ENCODE peak calls at places on chromosome 13, in six cellular contexts. One of them, this sample, is unnamed.

GRCh38 chr13:47211106-47211505 is 314.3 kb upstream of the HTR2A start:
- DNase-seq in H1: peak
- DNase-seq in K562: no peak
- DNase-seq in GM12878: no peak
- DNase-seq in HepG2: no peak
- DNase-seq in HCT116: no peak
- DNase-seq in this sample: no peak

GRCh38 chr13:20136781-20137703 is 23.8 kb downstream of the GJA3 start:
- DNase-seq in HepG2: peak
- DNase-seq in HCT116: no peak
- DNase-seq in K562: peak
- DNase-seq in GM12878: no peak
- DNase-seq in H1: no peak
- DNase-seq in this sample: no peak

GRCh38 chr13:41668130-41668757 is 210.9 kb downstream of the RGCC start:
- DNase-seq in K562: peak
- DNase-seq in GM12878: peak
- DNase-seq in HCT116: peak
- DNase-seq in H1: peak
- DNase-seq in HepG2: peak
- DNase-seq in this sample: peak

GRCh38 chr13:113353254-113353653 is 10.7 kb downstream of the GRTP1 start:
- DNase-seq in HepG2: no peak
- DNase-seq in HCT116: no peak
- DNase-seq in K562: no peak
- DNase-seq in GM12878: no peak
- DNase-seq in H1: no peak
- DNase-seq in this sample: no peak

GRCh38 chr13:76723551-76724232 is 162.5 kb downstream of the KCTD12 start:
- DNase-seq in GM12878: no peak
- DNase-seq in HCT116: no peak
- DNase-seq in HepG2: no peak
- DNase-seq in K562: no peak
- DNase-seq in H1: peak
- DNase-seq in this sample: peak

GRCh38 chr13:99916366-99917103 is 55.0 kb downstream of the ZIC5 start:
- DNase-seq in HepG2: peak
- DNase-seq in HCT116: peak
- DNase-seq in H1: no peak
- DNase-seq in K562: peak
- DNase-seq in GM12878: peak
- DNase-seq in this sample: peak

GRCh38 chr13:71830736-71831135 is 36.3 kb downstream of the DACH1 start:
- DNase-seq in HepG2: no peak
- DNase-seq in GM12878: no peak
- DNase-seq in H1: no peak
- DNase-seq in K562: no peak
- DNase-seq in HCT116: no peak
- DNase-seq in this sample: no peak

GRCh38 chr13:32016119-32016518 is 15.5 kb upstream of the FRY start:
- DNase-seq in HCT116: no peak
- DNase-seq in GM12878: no peak
- DNase-seq in K562: no peak
- DNase-seq in HepG2: no peak
- DNase-seq in H1: no peak
- DNase-seq in this sample: no peak

GRCh38 chr13:110525328-110526319 is 35.9 kb downstream of the RAB20 start:
- DNase-seq in K562: no peak
- DNase-seq in H1: no peak
- DNase-seq in HCT116: no peak
- DNase-seq in HepG2: no peak
- DNase-seq in GM12878: peak
- DNase-seq in this sample: no peak

GRCh38 chr13:45873491-45874360 is 22.2 kb upstream of the SIAH3 start:
- DNase-seq in HCT116: peak
- DNase-seq in K562: no peak
- DNase-seq in HepG2: peak
- DNase-seq in H1: no peak
- DNase-seq in GM12878: no peak
- DNase-seq in this sample: peak

GRCh38 chr13:71922191-71922590 is 55.2 kb upstream of the DACH1 start:
- DNase-seq in HepG2: no peak
- DNase-seq in K562: no peak
- DNase-seq in H1: no peak
- DNase-seq in GM12878: no peak
- DNase-seq in HCT116: no peak
- DNase-seq in this sample: no peak

GRCh38 chr13:42453091-42453645 is 120.8 kb upstream of the TNFSF11 start:
- DNase-seq in HCT116: no peak
- DNase-seq in K562: no peak
- DNase-seq in H1: no peak
- DNase-seq in HepG2: no peak
- DNase-seq in GM12878: no peak
- DNase-seq in this sample: no peak

GRCh38 chr13:63184693-63185092 is 1769.0 kb upstream of the PCDH20 start:
- DNase-seq in GM12878: no peak
- DNase-seq in HepG2: peak
- DNase-seq in HCT116: peak
- DNase-seq in H1: peak
- DNase-seq in K562: no peak
- DNase-seq in this sample: no peak

GRCh38 chr13:103275708-103276107 is 209.5 kb upstream of the SLC10A2 start:
- DNase-seq in K562: no peak
- DNase-seq in HepG2: no peak
- DNase-seq in GM12878: no peak
- DNase-seq in H1: no peak
- DNase-seq in HCT116: no peak
- DNase-seq in this sample: no peak

DNA sequence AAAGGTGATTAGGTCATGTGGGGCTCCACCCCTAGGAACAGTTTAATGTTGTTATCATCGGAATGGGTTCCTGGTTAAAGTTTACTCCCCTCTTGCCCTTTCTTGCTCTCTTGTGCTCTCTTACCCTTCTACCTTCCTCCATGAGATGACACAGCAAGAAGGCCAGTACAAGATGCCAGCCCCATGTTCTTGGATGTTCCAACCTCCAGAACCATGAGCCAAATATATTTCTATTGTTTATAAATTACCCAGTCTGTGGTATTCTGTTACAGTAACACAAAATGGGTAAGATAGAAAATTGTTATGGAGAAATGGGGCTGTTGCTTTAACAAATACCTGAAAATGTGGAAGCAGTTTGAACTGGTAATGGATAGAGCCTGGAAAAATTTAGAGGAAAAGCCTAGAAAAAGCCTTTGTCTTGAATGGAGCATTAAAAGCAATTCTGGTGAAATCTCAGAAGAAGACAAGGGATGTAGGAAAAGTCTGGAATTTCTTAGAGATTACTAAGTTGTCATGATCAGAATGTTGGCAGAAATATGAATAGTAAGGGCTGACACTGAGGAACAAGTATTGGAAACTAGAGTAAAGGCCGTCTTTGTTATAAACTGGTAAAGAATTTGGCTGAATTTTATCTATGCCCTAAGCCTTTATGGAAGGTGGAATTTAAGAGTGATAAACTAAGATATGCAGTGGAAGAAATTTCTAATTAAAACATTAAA is 53.5 kb upstream of the TSC22D1 start:
- DNase-seq in GM12878: no peak
- DNase-seq in HCT116: no peak
- DNase-seq in K562: no peak
- DNase-seq in H1: no peak
- DNase-seq in HepG2: no peak
- DNase-seq in this sample: no peak
- H3K27ac ChIP-seq in GM12878: no peak
- H3K27ac ChIP-seq in HCT116: no peak
- H3K27ac ChIP-seq in K562: no peak
- H3K27ac ChIP-seq in H1: no peak
- H3K27ac ChIP-seq in HepG2: no peak
- H3K27ac ChIP-seq in this sample: no peak

GRCh38 chr13:96089139-96089538 is 768 bp upstream of the HS6ST3 start:
- DNase-seq in HepG2: no peak
- DNase-seq in K562: no peak
- DNase-seq in HCT116: no peak
- DNase-seq in H1: no peak
- DNase-seq in GM12878: no peak
- DNase-seq in this sample: no peak

GRCh38 chr13:96091932-96092253 is 2.0 kb downstream of the HS6ST3 start:
- DNase-seq in H1: no peak
- DNase-seq in HCT116: no peak
- DNase-seq in HepG2: no peak
- DNase-seq in GM12878: no peak
- DNase-seq in K562: no peak
- DNase-seq in this sample: no peak

GRCh38 chr13:96089749-96090239 is at the start of gene HS6ST3:
- DNase-seq in H1: peak
- DNase-seq in K562: peak
- DNase-seq in GM12878: no peak
- DNase-seq in HCT116: peak
- DNase-seq in HepG2: no peak
- DNase-seq in this sample: peak

GRCh38 chr13:96091164-96091931 is 1.4 kb downstream of the HS6ST3 start:
- DNase-seq in GM12878: no peak
- DNase-seq in K562: no peak
- DNase-seq in H1: no peak
- DNase-seq in HCT116: no peak
- DNase-seq in HepG2: no peak
- DNase-seq in this sample: peak

GRCh38 chr13:96090240-96091101 is 564 bp downstream of the HS6ST3 start:
- DNase-seq in GM12878: no peak
- DNase-seq in HepG2: no peak
- DNase-seq in H1: no peak
- DNase-seq in HCT116: no peak
- DNase-seq in K562: no peak
- DNase-seq in this sample: peak
- TF ChIP-seq EZH2 in GM12878: no peak
- TF ChIP-seq EZH2 in HepG2: peak
- TF ChIP-seq EZH2 in H1: peak
- TF ChIP-seq EZH2 in HCT116: no peak
- TF ChIP-seq EZH2 in K562: no peak
- TF ChIP-seq EZH2 in this sample: peak

GRCh38 chr13:39773833-39774232 is 118.4 kb downstream of the COG6 start:
- DNase-seq in HepG2: no peak
- DNase-seq in HCT116: no peak
- DNase-seq in K562: no peak
- DNase-seq in GM12878: no peak
- DNase-seq in H1: no peak
- DNase-seq in this sample: peak
- TF ChIP-seq MAX in HepG2: no peak
- TF ChIP-seq MAX in HCT116: no peak
- TF ChIP-seq MAX in K562: no peak
- TF ChIP-seq MAX in GM12878: no peak
- TF ChIP-seq MAX in H1: no peak
- TF ChIP-seq MAX in this sample: no peak

GRCh38 chr13:97134364-97135095 is 87.6 kb upstream of the MBNL2 start:
- DNase-seq in H1: no peak
- DNase-seq in K562: no peak
- DNase-seq in GM12878: no peak
- DNase-seq in HCT116: no peak
- DNase-seq in HepG2: no peak
- DNase-seq in this sample: no peak
- H3K27ac ChIP-seq in H1: no peak
- H3K27ac ChIP-seq in K562: no peak
- H3K27ac ChIP-seq in GM12878: no peak
- H3K27ac ChIP-seq in HCT116: no peak
- H3K27ac ChIP-seq in HepG2: no peak
- H3K27ac ChIP-seq in this sample: no peak

GRCh38 chr13:21208755-21209154 is 32.3 kb downstream of the MRPL57 start:
- DNase-seq in HCT116: no peak
- DNase-seq in HepG2: no peak
- DNase-seq in K562: no peak
- DNase-seq in H1: no peak
- DNase-seq in GM12878: no peak
- DNase-seq in this sample: no peak
- TF ChIP-seq EZH2 in HCT116: no peak
- TF ChIP-seq EZH2 in HepG2: no peak
- TF ChIP-seq EZH2 in K562: no peak
- TF ChIP-seq EZH2 in H1: no peak
- TF ChIP-seq EZH2 in GM12878: no peak
- TF ChIP-seq EZH2 in this sample: no peak

DNA sequence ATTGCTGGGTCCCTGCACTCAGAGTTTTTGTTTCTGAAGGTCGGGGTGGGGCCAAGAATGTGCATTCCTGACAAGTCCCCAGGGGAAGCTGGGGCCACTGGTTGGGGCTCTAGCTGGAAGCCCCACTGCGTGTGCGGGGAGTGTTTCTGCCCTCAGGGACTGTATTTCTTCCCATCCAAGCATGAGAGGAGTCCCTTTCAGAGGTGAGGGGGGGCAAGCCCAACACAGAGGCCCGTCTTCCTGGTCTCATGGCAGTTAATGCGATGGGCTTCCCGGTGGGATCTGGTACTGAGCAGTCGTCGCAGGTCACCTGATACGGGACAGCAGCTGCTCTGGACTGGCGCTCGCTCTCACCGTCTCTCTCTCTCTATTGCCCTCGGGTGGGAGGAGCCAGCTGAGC is 50.4 kb downstream of the GPR12 start:
- DNase-seq in HepG2: no peak
- DNase-seq in K562: no peak
- DNase-seq in HCT116: no peak
- DNase-seq in H1: no peak
- DNase-seq in GM12878: no peak
- DNase-seq in this sample: no peak
- TF ChIP-seq MAX in HepG2: no peak
- TF ChIP-seq MAX in K562: no peak
- TF ChIP-seq MAX in HCT116: no peak
- TF ChIP-seq MAX in H1: no peak
- TF ChIP-seq MAX in GM12878: no peak
- TF ChIP-seq MAX in this sample: no peak